ENCODE peak calls at places on chromosome 14, in four cellular contexts. E, A, J and D are unnamed samples. For H3K36me3, the result is how much of the 10 kb centered on the place peaks cover.

GRCh38 chr14:76011959-76012802 is 26.6 kb downstream of the IFT43 start:
- DNase-seq in E (peak), A (no peak), J (no peak), D (peak)

GRCh38 chr14:102279688-102280348 is 25.1 kb downstream of the MOK start:
- DNase-seq in E (no peak), A (no peak), J (no peak), D (peak)

GRCh38 chr14:70716958-70717357 is 75.2 kb downstream of the TTC9 start:
- DNase-seq in E (no peak), A (no peak), J (no peak), D (no peak)

GRCh38 chr14:24312736-24313507 is 1.6 kb downstream of the LTB4R start:
- DNase-seq in E (no peak), A (no peak), J (no peak), D (peak)

GRCh38 chr14:79165460-79166080 is 995.4 kb downstream of the NRXN3 start:
- DNase-seq in E (no peak), A (no peak), J (no peak), D (no peak)

GRCh38 chr14:99347561-99347960 is 75.6 kb upstream of the BCL11B start:
- DNase-seq in E (no peak), A (no peak), J (no peak), D (no peak)

GRCh38 chr14:78519863-78520262 is 349.7 kb downstream of the NRXN3 start:
- DNase-seq in E (no peak), A (no peak), J (no peak), D (peak)

GRCh38 chr14:59931237-59931636 is 11.3 kb downstream of the LRRC9 start:
- DNase-seq in E (no peak), A (no peak), J (no peak), D (no peak)

GRCh38 chr14:91257328-91258020 is 13.0 kb upstream of the GPR68 start:
- DNase-seq in E (no peak), A (no peak), J (peak), D (no peak)

GRCh38 chr14:31270196-31270772 is 62.7 kb upstream of the HECTD1 start:
- DNase-seq in E (no peak), A (peak), J (peak), D (no peak)

GRCh38 chr14:103061482-103061976 is 4.2 kb upstream of the CDC42BPB start:
- DNase-seq in E (no peak), A (no peak), J (no peak), D (no peak)

GRCh38 chr14:93245764-93246420 is 38.8 kb downstream of the UBR7 start:
- DNase-seq in E (no peak), A (no peak), J (no peak), D (no peak)
- TF ChIP-seq CTCF in E (no peak), A (no peak), J (no peak), D (no peak)

GRCh38 chr14:50488521-50488920 is 43.8 kb downstream of the MAP4K5 start:
- DNase-seq in E (no peak), A (no peak), J (no peak), D (no peak)

DNA sequence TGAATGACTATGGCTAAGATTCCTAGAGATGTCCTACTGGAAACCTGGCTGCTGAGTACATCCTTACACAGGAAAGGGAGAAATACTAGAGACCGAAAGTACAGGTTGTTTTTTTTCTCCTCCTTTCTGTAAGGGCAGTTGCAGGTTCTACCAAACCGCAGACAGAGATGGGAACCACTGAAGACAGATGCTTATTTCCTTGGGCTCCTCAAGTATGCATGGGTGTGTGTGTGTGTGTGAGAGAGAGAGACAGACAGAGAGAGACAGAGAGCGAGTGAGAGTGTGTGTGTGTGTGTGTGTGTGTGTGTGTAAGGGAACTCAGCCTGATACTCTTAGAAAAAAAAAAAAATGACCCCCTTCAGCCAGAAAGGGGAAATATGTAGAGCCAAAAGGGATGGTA is 42.5 kb downstream of the MAP4K5 start:
- DNase-seq in E (no peak), A (no peak), J (no peak), D (no peak)
- H3K36me3 ChIP-seq in E (under half), A (under half), J (under half), D (under half)

GRCh38 chr14:97456497-97456896 is 659.3 kb downstream of the VRK1 start:
- DNase-seq in E (no peak), A (no peak), J (no peak), D (no peak)

GRCh38 chr14:97456958-97457357 is 659.8 kb downstream of the VRK1 start:
- DNase-seq in E (no peak), A (no peak), J (no peak), D (no peak)

GRCh38 chr14:97462081-97462480 is 664.9 kb downstream of the VRK1 start:
- DNase-seq in E (no peak), A (no peak), J (no peak), D (no peak)

GRCh38 chr14:97459180-97459579 is 662.0 kb downstream of the VRK1 start:
- DNase-seq in E (no peak), A (no peak), J (no peak), D (no peak)

GRCh38 chr14:97458302-97459137 is 661.3 kb downstream of the VRK1 start:
- DNase-seq in E (no peak), A (no peak), J (no peak), D (no peak)
- H3K4me3 ChIP-seq in E (no peak), A (peak), J (no peak), D (peak)

GRCh38 chr14:104141621-104142091 is 3.3 kb downstream of the KIF26A start:
- DNase-seq in E (no peak), A (peak), J (no peak), D (no peak)

GRCh38 chr14:104143521-104144452 is 5.4 kb downstream of the KIF26A start:
- DNase-seq in E (no peak), A (peak), J (peak), D (no peak)

GRCh38 chr14:104140463-104141331 is 2.3 kb downstream of the KIF26A start:
- DNase-seq in E (no peak), A (peak), J (peak), D (no peak)

GRCh38 chr14:104143071-104143470 is 4.7 kb downstream of the KIF26A start:
- DNase-seq in E (no peak), A (no peak), J (no peak), D (no peak)

GRCh38 chr14:104142136-104143041 is 4.0 kb downstream of the KIF26A start:
- DNase-seq in E (no peak), A (no peak), J (no peak), D (no peak)
- TF ChIP-seq CTCF in E (no peak), A (no peak), J (no peak), D (no peak)

DNA sequence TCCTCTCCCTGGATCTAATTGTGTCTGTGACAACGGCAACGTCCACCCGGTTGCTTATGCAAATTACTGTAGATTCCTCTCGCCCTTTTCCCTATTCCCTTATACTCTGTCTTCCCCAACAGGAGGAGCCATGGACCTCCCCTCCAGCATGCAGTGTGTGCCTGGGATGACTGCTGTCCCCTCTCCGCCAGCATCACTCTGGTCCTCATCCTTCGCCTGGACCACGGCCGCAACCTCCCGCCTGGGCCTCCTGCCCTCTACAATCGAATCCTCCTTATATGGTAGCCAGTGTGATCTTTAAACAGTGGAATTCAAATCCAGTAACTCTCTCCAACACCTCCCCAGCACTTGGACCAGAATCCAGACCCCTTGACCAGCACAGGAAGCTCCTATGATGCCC is 30.6 kb upstream of the PRIMA1 start:
- DNase-seq in E (no peak), A (no peak), J (no peak), D (no peak)
- H3K36me3 ChIP-seq in E (under half), A (under half), J (under half), D (under half)

DNA sequence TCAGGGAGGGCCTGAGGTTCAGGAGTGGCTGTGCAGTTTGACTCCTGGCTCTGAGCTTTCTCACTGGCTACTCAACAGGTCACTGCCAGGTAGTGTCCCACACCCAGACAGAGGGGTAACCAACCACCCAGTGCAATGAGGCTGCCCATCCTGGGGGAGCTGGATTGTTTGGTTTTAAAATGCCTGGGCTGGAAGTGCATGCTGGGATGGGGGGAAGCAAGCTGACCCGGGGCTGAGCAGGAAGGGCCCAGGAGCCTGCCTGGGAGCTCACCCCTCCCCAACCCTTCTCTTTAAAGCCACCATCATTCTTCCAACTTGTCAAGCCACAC is 12.6 kb upstream of the ABHD12B start:
- DNase-seq in E (no peak), A (no peak), J (no peak), D (no peak)
- H3K4me3 ChIP-seq in E (peak), A (peak), J (no peak), D (no peak)